ENCODE peak calls at places on chromosomes 11 and 22, in ten cellular contexts. O is HFFc6; P is ascending aorta; M is activated CD8-positive, alpha-beta T cell treated with anti-CD3 and anti-CD28 coated beads for 36 hours; R is tibial artery; S is Calu3; E is LNCaP clone FGC; Z is AG09319; T is activated B cell treated with CpG ODN at 0.5 μM for 24 hours; H is colonic mucosa. N is an unnamed sample.

GRCh38 chr11:118046051-118046963 is 30.6 kb upstream of the TMPRSS4 start:
- DNase-seq in T (no peak), H (no peak), E (no peak), O (no peak), M (peak; percentile 68), Z (no peak), P (no peak), S (no peak), R (no peak), N (no peak)

GRCh38 chr11:33452806-33453205 is 195.6 kb downstream of the HIPK3 start:
- DNase-seq in T (no peak), S (peak; percentile 6), M (no peak), P (no peak), R (no peak), Z (peak; percentile 61), H (no peak), O (peak; percentile 90), E (no peak), N (no peak)

GRCh38 chr22:17087176-17088131 is 2.7 kb downstream of the IL17RA start:
- DNase-seq in H (no peak), Z (peak; percentile 34), P (no peak), M (peak; percentile 77), S (no peak), R (no peak), T (no peak), O (peak; percentile 55), E (no peak), N (no peak)

GRCh38 chr11:106197438-106197837 is 120.0 kb downstream of the AASDHPPT start:
- DNase-seq in M (no peak), T (no peak), P (no peak), O (no peak), H (no peak), E (no peak), R (no peak), Z (no peak), S (no peak), N (no peak)

GRCh38 chr22:43116932-43117331 is 6.4 kb downstream of the BIK start:
- DNase-seq in Z (no peak), O (no peak), S (no peak), H (no peak), P (no peak), M (no peak), R (no peak), T (no peak), E (no peak), N (no peak)

GRCh38 chr11:7968686-7969085 is 3.4 kb upstream of the NLRP10 start:
- DNase-seq in P (no peak), T (no peak), S (no peak), O (peak; percentile 20), M (no peak), Z (no peak), H (no peak), E (no peak), R (no peak), N (no peak)

GRCh38 chr11:66047541-66048365 is 1.2 kb downstream of the GAL3ST3 start:
- DNase-seq in O (no peak), S (no peak), T (no peak), P (no peak), M (no peak), E (no peak), R (no peak), Z (no peak), H (no peak), N (peak; percentile 41)

GRCh38 chr11:66443602-66444001 is 5.0 kb upstream of the MRPL11 start:
- DNase-seq in H (no peak), S (no peak), P (no peak), T (no peak), M (no peak), R (no peak), O (peak; percentile 96), Z (peak; percentile 39), E (peak; percentile 14), N (no peak)

GRCh38 chr11:81237139-81237538 is 1496.5 kb downstream of the FAM181B start:
- DNase-seq in T (no peak), M (peak; percentile 3), O (no peak), E (peak; percentile 68), H (peak; percentile 36), S (no peak), R (no peak), Z (no peak), P (no peak), N (no peak)
- TF ChIP-seq CTCF in T (no peak), M (no peak), O (no peak), E (peak; percentile 60), H (peak; percentile 36), S (no peak), R (peak; percentile 25), Z (no peak), P (peak; percentile 17), N (peak; percentile 36)

GRCh38 chr11:104152941-104153340 is 11.0 kb downstream of the PDGFD start:
- DNase-seq in S (no peak), E (no peak), M (no peak), R (no peak), T (no peak), H (no peak), O (no peak), P (no peak), Z (no peak), N (no peak)

GRCh38 chr11:104148074-104148473 is 15.9 kb downstream of the PDGFD start:
- DNase-seq in O (peak; percentile 37), H (no peak), M (no peak), R (no peak), P (no peak), S (no peak), Z (no peak), T (no peak), E (no peak), N (no peak)

GRCh38 chr11:104154296-104154695 is 9.7 kb downstream of the PDGFD start:
- DNase-seq in H (no peak), T (no peak), M (no peak), E (no peak), S (no peak), Z (no peak), O (no peak), R (no peak), P (no peak), N (no peak)

GRCh38 chr11:104148696-104149095 is 15.3 kb downstream of the PDGFD start:
- DNase-seq in Z (no peak), M (no peak), S (no peak), T (no peak), E (no peak), O (no peak), P (no peak), H (no peak), R (no peak), N (no peak)

DNA sequence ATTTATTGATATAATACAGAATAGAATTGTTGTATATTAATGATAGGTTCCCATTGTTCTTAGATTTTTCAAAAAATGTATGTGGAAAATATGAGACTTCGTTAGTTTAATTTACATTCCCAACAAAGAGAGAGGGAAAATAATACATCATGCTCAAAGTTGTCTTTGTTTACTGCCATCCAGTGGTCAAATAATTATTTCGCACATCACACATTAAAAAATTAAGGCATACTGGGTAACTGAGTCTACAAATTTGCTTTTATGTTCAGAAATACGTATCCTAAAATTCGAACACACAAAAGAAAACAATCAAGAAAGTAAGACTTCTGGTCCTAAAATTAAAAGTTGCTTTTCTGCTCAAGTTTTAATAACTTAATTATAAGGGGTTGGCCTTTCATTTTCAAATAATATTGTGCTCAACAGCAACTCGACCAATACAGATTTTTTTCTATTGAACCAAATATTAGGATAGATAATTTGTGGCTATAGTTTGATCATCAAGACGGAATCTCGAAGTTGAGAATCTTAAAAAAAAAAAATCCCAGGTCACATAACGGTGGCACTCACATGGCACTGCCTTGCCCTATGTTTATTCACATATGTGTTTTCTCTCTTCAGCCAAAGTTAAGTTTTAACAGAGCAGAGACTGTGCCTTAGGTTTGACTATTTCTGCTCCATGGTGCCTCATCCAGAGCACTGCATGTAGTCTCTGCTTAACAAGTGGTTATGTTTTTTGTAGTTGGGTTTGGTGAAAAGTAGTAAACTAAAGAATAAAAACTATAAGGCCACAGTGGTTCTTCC is 12.3 kb downstream of the PDGFD start:
- DNase-seq in T (no peak), P (no peak), M (no peak), E (no peak), H (no peak), S (no peak), O (peak; percentile 13), R (no peak), Z (no peak), N (no peak)
- TF ChIP-seq CTCF in T (no peak), P (no peak), M (peak; percentile 0), E (peak; percentile 64), H (no peak), S (no peak), O (peak; percentile 84), R (peak; percentile 14), Z (peak; percentile 13), N (peak; percentile 28)

GRCh38 chr11:95092549-95093324 is 3.1 kb downstream of the ENDOD1 start:
- DNase-seq in H (peak; percentile 83), M (peak; percentile 65), E (no peak), Z (no peak), T (no peak), S (peak; percentile 36), O (peak; percentile 73), P (no peak), R (no peak), N (no peak)
- TF ChIP-seq CTCF in H (peak; percentile 42), M (peak; percentile 48), E (no peak), Z (peak; percentile 50), T (no peak), S (peak; percentile 30), O (peak; percentile 78), P (peak; percentile 34), R (peak; percentile 44), N (peak; percentile 71)

GRCh38 chr22:38513063-38513462 is 7.0 kb upstream of the DDX17 start:
- DNase-seq in P (no peak), Z (no peak), M (peak; percentile 68), H (no peak), E (no peak), S (peak; percentile 45), O (no peak), T (no peak), R (no peak), N (peak; percentile 77)
- TF ChIP-seq CTCF in P (no peak), Z (no peak), M (peak; percentile 49), H (no peak), E (peak; percentile 19), S (no peak), O (no peak), T (no peak), R (no peak), N (no peak)

DNA sequence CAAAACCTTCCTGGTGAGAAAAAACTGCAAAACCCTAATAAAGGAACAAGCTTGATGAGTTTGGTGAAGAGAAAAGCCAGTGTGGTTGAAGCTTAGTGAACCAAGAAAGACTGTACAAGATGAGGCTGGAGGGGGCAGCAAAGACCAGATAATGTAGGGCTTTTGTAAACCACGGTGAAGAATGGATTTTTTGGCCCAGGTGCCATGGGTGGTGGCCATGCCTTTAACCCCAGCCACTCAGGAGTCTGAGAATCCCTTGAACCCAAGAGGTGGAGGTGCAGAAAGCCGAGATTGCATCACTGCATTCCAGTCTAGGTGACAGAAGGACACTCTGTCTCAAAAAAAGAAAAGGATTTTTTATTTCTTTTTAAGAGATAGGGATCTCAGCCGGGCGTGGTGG is 5.0 kb upstream of the ZDHHC5 start:
- DNase-seq in O (no peak), M (peak; percentile 40), S (no peak), T (no peak), H (no peak), E (no peak), R (no peak), Z (no peak), P (no peak), N (no peak)
- TF ChIP-seq CTCF in O (peak; percentile 36), M (no peak), S (no peak), T (no peak), H (no peak), E (no peak), R (no peak), Z (no peak), P (no peak), N (no peak)

GRCh38 chr11:126147268-126148111 is 64.0 kb downstream of the RPUSD4 start:
- DNase-seq in R (no peak), S (no peak), Z (no peak), E (peak; percentile 64), T (no peak), P (no peak), O (no peak), M (no peak), H (no peak), N (peak; percentile 56)
- TF ChIP-seq CTCF in R (no peak), S (no peak), Z (no peak), E (no peak), T (no peak), P (no peak), O (no peak), M (no peak), H (no peak), N (no peak)